ENCODE peak calls at places on chromosomes 16 and 17, in ten cellular contexts. S, A, T, J, D, I, Z, Y, W and K are unnamed samples.

GRCh38 chr17:76009969-76010661 is 9.5 kb downstream of the CDK3 start:
- DNase-seq in Y (no peak), Z (no peak), W (no peak), A (no peak), I (no peak), J (no peak), T (no peak), D (no peak), S (no peak), K (no peak)

GRCh38 chr17:46782250-46782953 is 36.1 kb downstream of the WNT3 start:
- DNase-seq in S (no peak), Z (no peak), A (no peak), I (no peak), J (peak; percentile 30), T (peak; percentile 65), Y (peak; percentile 38), D (no peak), W (peak; percentile 65), K (no peak)

GRCh38 chr17:80884811-80885210 is 106.8 kb upstream of the CHMP6 start:
- DNase-seq in A (no peak), T (no peak), J (no peak), I (no peak), W (no peak), S (no peak), D (no peak), Y (no peak), Z (no peak), K (no peak)

GRCh38 chr17:78040561-78041400 is 82.3 kb downstream of the TNRC6C start:
- DNase-seq in Z (peak; percentile 39), S (no peak), Y (no peak), I (peak; percentile 75), D (peak; percentile 43), J (peak; percentile 65), T (peak; percentile 29), A (peak; percentile 80), W (peak; percentile 58), K (no peak)

GRCh38 chr17:7347630-7348477 is 4.1 kb upstream of the KCTD11 start:
- DNase-seq in A (no peak), J (no peak), I (no peak), W (no peak), Z (no peak), D (no peak), S (no peak), Y (no peak), T (no peak), K (no peak)

GRCh38 chr17:49468827-49469385 is 26.2 kb upstream of the NGFR start:
- DNase-seq in Y (no peak), W (no peak), Z (no peak), S (no peak), T (no peak), I (no peak), A (no peak), J (peak; percentile 63), D (no peak), K (no peak)

GRCh38 chr17:9465216-9465921 is 110.3 kb downstream of the STX8 start:
- DNase-seq in A (no peak), J (peak; percentile 92), S (no peak), I (no peak), Z (peak; percentile 82), Y (no peak), T (no peak), W (no peak), D (peak; percentile 81), K (peak; percentile 45)

GRCh38 chr16:83351846-83352245 is 455.9 kb upstream of the HSBP1 start:
- DNase-seq in T (no peak), Y (no peak), D (peak; percentile 20), Z (peak; percentile 59), S (peak; percentile 47), I (no peak), W (no peak), J (peak; percentile 30), A (no peak), K (no peak)

GRCh38 chr16:87423429-87423828 is 31.3 kb downstream of the MAP1LC3B start:
- DNase-seq in Z (no peak), I (no peak), J (no peak), W (no peak), A (no peak), T (no peak), Y (no peak), D (no peak), S (no peak), K (no peak)

GRCh38 chr17:27821318-27821717 is 21.0 kb upstream of the NOS2 start:
- DNase-seq in S (no peak), Z (no peak), Y (no peak), A (no peak), W (no peak), D (no peak), J (no peak), I (no peak), T (no peak), K (no peak)

GRCh38 chr17:3723556-3724372 is at the start of gene HASPIN:
- DNase-seq in A (peak; percentile 93), I (peak; percentile 78), W (peak; percentile 95), D (peak; percentile 84), Y (peak; percentile 94), S (no peak), T (peak; percentile 93), Z (peak; percentile 60), J (peak; percentile 92), K (peak; percentile 61)
- TF ChIP-seq CTCF in A (peak; percentile 23), I (peak; percentile 59), W (peak; percentile 36), D (peak; percentile 19), Y (peak; percentile 18), S (peak; percentile 48), T (no peak), Z (no peak), J (peak; percentile 29), K (peak; percentile 21)

GRCh38 chr16:85105475-85105874 is 6.8 kb downstream of the CIBAR2 start:
- DNase-seq in T (no peak), S (no peak), J (no peak), W (no peak), I (no peak), D (no peak), Z (no peak), A (no peak), Y (no peak), K (no peak)

GRCh38 chr16:85103096-85104079 is 8.9 kb downstream of the CIBAR2 start:
- DNase-seq in D (no peak), W (no peak), Y (no peak), Z (no peak), A (no peak), I (no peak), S (no peak), J (no peak), T (no peak), K (no peak)

GRCh38 chr16:85102106-85102630 is 10.1 kb downstream of the CIBAR2 start:
- DNase-seq in I (no peak), S (no peak), A (no peak), Z (peak; percentile 53), D (peak; percentile 38), W (no peak), J (no peak), T (no peak), Y (no peak), K (no peak)

GRCh38 chr16:85104821-85105391 is 7.4 kb downstream of the CIBAR2 start:
- DNase-seq in D (no peak), Y (no peak), Z (no peak), I (no peak), A (no peak), J (no peak), W (no peak), T (no peak), S (no peak), K (no peak)

DNA sequence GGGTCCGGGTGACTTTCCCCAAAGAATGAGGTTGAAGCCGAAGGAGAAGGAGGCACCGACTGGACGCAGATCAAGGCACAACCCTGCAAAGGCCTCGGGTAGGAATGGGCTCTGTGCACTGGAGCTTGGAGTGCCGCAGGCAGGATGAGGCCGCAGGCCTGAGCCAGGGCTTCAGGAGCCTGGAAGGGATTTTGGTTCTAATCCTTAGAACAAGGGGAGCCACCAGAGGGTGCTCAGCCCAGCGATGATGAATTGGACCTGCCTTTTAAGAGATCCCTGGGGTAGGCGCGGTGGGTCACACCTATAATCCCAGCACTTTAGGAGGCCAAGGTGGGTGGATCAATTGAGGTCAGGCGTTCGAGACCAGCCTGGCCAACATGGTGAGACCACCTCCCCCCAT is 8.1 kb downstream of the CIBAR2 start:
- DNase-seq in T (no peak), W (no peak), J (no peak), Y (no peak), Z (no peak), D (no peak), S (no peak), I (no peak), A (no peak), K (no peak)
- TF ChIP-seq CTCF in T (no peak), W (no peak), J (no peak), Y (no peak), Z (no peak), D (no peak), S (no peak), I (no peak), A (no peak), K (no peak)

DNA sequence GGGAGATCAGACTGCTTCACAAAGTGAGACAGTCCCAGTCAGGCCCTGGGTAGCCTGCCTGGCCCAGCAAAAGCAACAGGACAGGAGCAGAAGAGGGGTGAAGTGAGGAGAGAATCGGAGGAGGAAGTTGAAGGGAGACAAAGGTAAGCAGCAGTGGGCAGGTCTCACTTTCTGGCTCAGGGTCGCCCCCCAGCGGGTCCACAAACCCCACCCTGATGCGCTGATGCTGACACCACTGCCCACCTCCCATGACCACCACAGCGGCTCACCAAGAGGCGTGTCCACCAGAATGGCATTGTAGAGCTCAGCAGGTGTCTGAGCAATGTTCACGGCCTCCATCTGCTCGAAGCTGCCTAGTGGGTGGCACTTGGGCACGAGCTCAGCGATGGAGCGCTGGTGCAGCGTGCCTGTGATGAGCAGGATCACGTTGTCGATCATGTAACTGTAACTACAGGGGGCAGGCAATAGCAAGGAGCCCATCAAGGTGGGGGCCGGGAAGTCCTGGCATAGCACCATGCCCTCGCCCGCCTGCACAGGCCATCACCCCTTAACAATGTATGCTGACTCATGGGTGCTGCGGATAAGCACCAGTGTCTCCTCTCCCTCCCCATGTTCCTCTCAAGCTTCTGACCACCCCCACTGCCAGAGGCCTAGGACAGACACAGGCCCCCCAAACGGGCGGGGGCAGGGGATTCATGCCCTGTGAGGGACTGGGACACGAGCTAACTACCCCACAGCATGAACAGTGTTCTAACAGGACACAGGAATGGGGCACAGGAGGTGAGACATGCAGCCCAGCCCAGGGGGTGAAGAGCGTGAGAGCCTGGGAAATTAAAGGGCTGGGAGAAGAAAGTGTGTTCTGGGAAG is 13.6 kb downstream of the HSD11B2 start:
- DNase-seq in J (no peak), A (no peak), S (no peak), W (peak; percentile 48), I (no peak), Y (no peak), T (no peak), Z (no peak), D (no peak), K (no peak)
- TF ChIP-seq CTCF in J (no peak), A (no peak), S (no peak), W (no peak), I (no peak), Y (no peak), T (no peak), Z (no peak), D (no peak), K (no peak)

DNA sequence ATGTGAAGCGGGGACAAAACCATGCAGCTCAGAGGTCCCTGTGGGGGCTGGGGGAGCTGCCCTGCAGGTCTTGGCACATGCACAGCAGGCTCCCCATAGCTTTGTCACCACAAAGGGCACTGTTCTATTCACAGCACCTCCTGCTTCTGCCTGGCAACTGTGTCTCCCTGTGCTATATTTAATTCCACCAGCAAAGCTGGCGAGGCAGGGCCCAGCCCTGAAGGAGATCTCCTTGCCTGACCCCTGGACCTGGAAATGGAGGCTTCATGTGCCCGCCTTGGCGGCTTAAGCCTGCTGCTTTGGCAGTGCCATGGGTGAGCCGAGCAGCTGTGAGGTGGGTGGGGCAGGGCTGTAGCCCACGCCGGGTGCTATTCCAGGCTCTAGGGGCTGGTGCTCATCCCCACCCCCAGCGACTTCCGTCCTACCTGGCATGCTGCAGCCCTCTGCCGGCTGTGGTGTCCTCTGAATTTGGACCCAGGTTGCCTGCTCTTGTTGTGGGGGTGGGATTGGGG is 6.8 kb downstream of the LDHD start:
- DNase-seq in I (peak; percentile 53), W (peak; percentile 81), Y (no peak), A (peak; percentile 88), Z (no peak), D (no peak), J (no peak), S (no peak), T (peak; percentile 69), K (no peak)
- TF ChIP-seq CTCF in I (no peak), W (peak; percentile 31), Y (no peak), A (no peak), Z (no peak), D (no peak), J (no peak), S (no peak), T (no peak), K (no peak)